ENCODE peak calls at places on chromosomes 16 and 17, in seven cellular contexts. J is T follicular helper cell, L is activated B cell treated with CpG ODN at 0.5 μM for 24 hours, C is LoVo, Z is progenitor cell of endocrine pancreas, W is COR-L47, P is A549. V is an unnamed sample.

GRCh38 chr17:19619705-19620325 is 28.7 kb upstream of the ALDH3A2 start:
- DNase-seq in J (no peak), L (no peak), C (no peak), Z (no peak), W (no peak), P (peak), V (no peak)

GRCh38 chr16:87613961-87614360 is 11.7 kb downstream of the JPH3 start:
- DNase-seq in J (no peak), L (no peak), C (no peak), Z (no peak), W (no peak), P (no peak), V (no peak)

GRCh38 chr17:73103661-73104335 is 11.3 kb upstream of the SLC39A11 start:
- DNase-seq in J (no peak), L (no peak), C (no peak), Z (no peak), W (no peak), P (no peak), V (no peak)

GRCh38 chr16:78509965-78510364 is 410.5 kb downstream of the WWOX start:
- DNase-seq in J (no peak), L (no peak), C (no peak), Z (no peak), W (no peak), P (no peak), V (no peak)

GRCh38 chr16:24478401-24478800 is 61.0 kb upstream of the RBBP6 start:
- DNase-seq in J (no peak), L (no peak), C (no peak), Z (no peak), W (no peak), P (no peak), V (no peak)

GRCh38 chr17:68318103-68318991 is 27.1 kb downstream of the ARSG start:
- DNase-seq in J (no peak), L (no peak), C (no peak), Z (no peak), W (no peak), P (peak), V (no peak)

GRCh38 chr16:49491736-49492089 is 118.1 kb downstream of the C16orf78 start:
- DNase-seq in J (no peak), L (no peak), C (no peak), Z (no peak), W (no peak), P (peak), V (no peak)

GRCh38 chr17:7440113-7440822 is 956 bp downstream of the FGF11 start:
- DNase-seq in J (peak), L (peak), C (no peak), Z (no peak), W (peak), P (peak), V (peak)

GRCh38 chr17:76968707-76969597 is 100.7 kb downstream of the MGAT5B start:
- DNase-seq in J (peak), L (peak), C (no peak), Z (peak), W (peak), P (no peak), V (peak)

GRCh38 chr17:6701719-6702118 is 11.4 kb downstream of the SLC13A5 start:
- DNase-seq in J (no peak), L (peak), C (no peak), Z (peak), W (no peak), P (peak), V (no peak)

V was measured in CD4-positive, alpha-beta T cell.